ENCODE peak calls at places on chromosome 11, in five cellular contexts. Q is psoas muscle, W is left ventricle myocardium inferior, U is GM12878, C is endothelial cell. A is an unnamed sample.

GRCh38 chr11:12457030-12457600 is 79.7 kb downstream of the PARVA start:
- DNase-seq in C (no peak), W (no peak), Q (no peak), U (no peak), A (no peak)

GRCh38 chr11:86949995-86950993 is 4.9 kb downstream of the FZD4 start:
- DNase-seq in Q (no peak), U (no peak), W (no peak), C (no peak), A (no peak)

GRCh38 chr11:14110629-14111028 is 148.1 kb downstream of the SPON1 start:
- DNase-seq in U (no peak), W (no peak), C (no peak), Q (no peak), A (no peak)

GRCh38 chr11:57392421-57393105 is 2.1 kb upstream of the PRG2 start:
- DNase-seq in Q (no peak), C (no peak), U (no peak), W (no peak), A (no peak)

GRCh38 chr11:30960387-30960992 is 374.3 kb upstream of the MPPED2 start:
- DNase-seq in Q (no peak), U (no peak), W (no peak), C (no peak), A (no peak)

GRCh38 chr11:86449993-86450629 is 75.4 kb downstream of the CCDC81 start:
- DNase-seq in C (no peak), U (no peak), W (no peak), Q (no peak), A (no peak)

GRCh38 chr11:76745561-76746207 is 37.5 kb upstream of the TSKU start:
- DNase-seq in C (no peak), W (no peak), U (no peak), Q (no peak), A (no peak)

GRCh38 chr11:93842461-93842860 is 8.0 kb downstream of the VSTM5 start:
- DNase-seq in U (no peak), Q (no peak), W (no peak), C (no peak), A (no peak)

GRCh38 chr11:46537851-46538295 is 56.0 kb downstream of the AMBRA1 start:
- DNase-seq in C (peak), Q (peak), U (no peak), W (peak), A (no peak)

GRCh38 chr11:119895981-119896380 is 167.0 kb upstream of the NECTIN1 start:
- DNase-seq in W (no peak), C (no peak), Q (no peak), U (no peak), A (no peak)

GRCh38 chr11:11995601-11996000 is 12.8 kb downstream of the DKK3 start:
- DNase-seq in U (no peak), Q (no peak), W (no peak), C (no peak), A (peak)

GRCh38 chr11:25953015-25953414 is 378.9 kb upstream of the ANO3 start:
- DNase-seq in Q (no peak), W (no peak), U (no peak), C (no peak), A (no peak)

GRCh38 chr11:2516276-2517015 is 71.6 kb downstream of the KCNQ1 start:
- DNase-seq in U (no peak), C (no peak), W (no peak), Q (peak), A (no peak)

GRCh38 chr11:111531687-111532364 is 8.7 kb upstream of the LAYN start:
- DNase-seq in C (no peak), Q (no peak), W (no peak), U (peak), A (no peak)

GRCh38 chr11:95736268-95737208 is 53.0 kb downstream of the FAM76B start:
- DNase-seq in Q (no peak), W (no peak), C (no peak), U (no peak), A (no peak)

GRCh38 chr11:12993626-12994025 is 15.5 kb upstream of the RASSF10 start:
- DNase-seq in W (no peak), Q (no peak), C (no peak), U (no peak), A (no peak)

GRCh38 chr11:10376061-10376460 is 71.2 kb downstream of the ADM start:
- DNase-seq in C (no peak), Q (no peak), W (no peak), U (no peak), A (no peak)

GRCh38 chr11:35683728-35684339 is 21.3 kb downstream of the TRIM44 start:
- DNase-seq in C (no peak), W (no peak), U (no peak), Q (no peak), A (no peak)

GRCh38 chr11:20125927-20126326 is 34.3 kb downstream of the DBX1 start:
- DNase-seq in C (no peak), U (no peak), Q (no peak), W (no peak), A (no peak)

GRCh38 chr11:9862981-9863380 is 199.1 kb downstream of the SWAP70 start:
- DNase-seq in Q (no peak), W (no peak), C (peak), U (no peak), A (no peak)

GRCh38 chr11:8293171-8293570 is 29.5 kb upstream of the LMO1 start:
- DNase-seq in C (no peak), W (no peak), U (no peak), Q (no peak), A (no peak)

GRCh38 chr11:134120143-134120850 is 51.4 kb downstream of the JAM3 start:
- DNase-seq in Q (peak), U (no peak), W (peak), C (no peak), A (no peak)

GRCh38 chr11:101262995-101263394 is 133.4 kb upstream of the PGR start:
- DNase-seq in Q (no peak), C (no peak), U (no peak), W (no peak), A (no peak)

GRCh38 chr11:119590651-119591308 is 138.2 kb downstream of the NECTIN1 start:
- DNase-seq in C (no peak), U (no peak), Q (no peak), W (no peak), A (no peak)

GRCh38 chr11:14081541-14082211 is 119.2 kb downstream of the SPON1 start:
- DNase-seq in Q (no peak), U (no peak), C (no peak), W (no peak), A (no peak)

GRCh38 chr11:87144266-87144665 is 106.5 kb downstream of the TMEM135 start:
- DNase-seq in C (no peak), Q (no peak), U (no peak), W (no peak), A (no peak)

GRCh38 chr11:16632295-16633200 is 105.9 kb upstream of the C11orf58 start:
- DNase-seq in W (no peak), Q (no peak), C (no peak), U (no peak), A (no peak)

GRCh38 chr11:12914401-12914912 is 94.7 kb upstream of the RASSF10 start:
- DNase-seq in U (no peak), C (peak), W (peak), Q (peak), A (no peak)

GRCh38 chr11:110755961-110756360 is 43.7 kb upstream of the ARHGAP20 start:
- DNase-seq in Q (no peak), U (no peak), C (no peak), W (no peak), A (no peak)

GRCh38 chr11:93939084-93939780 is 81.9 kb upstream of the HEPHL1 start:
- DNase-seq in C (no peak), Q (no peak), W (no peak), U (no peak), A (no peak)

GRCh38 chr11:108203075-108203474 is 19.4 kb downstream of the NPAT start:
- DNase-seq in W (no peak), C (no peak), U (no peak), Q (no peak), A (no peak)

GRCh38 chr11:126405374-126405773 is 49.9 kb downstream of the ST3GAL4 start:
- DNase-seq in C (no peak), Q (no peak), U (no peak), W (no peak), A (no peak)

GRCh38 chr11:112004389-112004788 is 20.8 kb upstream of the DLAT start:
- DNase-seq in U (no peak), C (peak), Q (no peak), W (no peak), A (no peak)

GRCh38 chr11:83047515-83048225 is 24.0 kb downstream of the RAB30 start:
- DNase-seq in U (no peak), W (no peak), C (no peak), Q (no peak), A (no peak)

GRCh38 chr11:70608568-70609314 is 210.4 kb downstream of the CTTN start:
- DNase-seq in C (no peak), U (no peak), Q (peak), W (no peak), A (no peak)

GRCh38 chr11:65314501-65315203 is at the start of gene CDC42EP2:
- DNase-seq in Q (peak), W (peak), U (no peak), C (peak), A (peak)

GRCh38 chr11:10659339-10660216 is 34.0 kb downstream of the IRAG1 start:
- DNase-seq in Q (peak), U (no peak), W (no peak), C (no peak), A (no peak)

GRCh38 chr11:18479063-18479462 is 23.4 kb downstream of the LDHAL6A start:
- DNase-seq in C (no peak), W (no peak), Q (no peak), U (no peak), A (no peak)

GRCh38 chr11:36711104-36711825 is 113.2 kb upstream of the RAG2 start:
- DNase-seq in W (no peak), Q (no peak), C (no peak), U (no peak), A (no peak)
- TF ChIP-seq CTCF in W (no peak), Q (no peak), C (no peak), U (peak), A (no peak)

DNA sequence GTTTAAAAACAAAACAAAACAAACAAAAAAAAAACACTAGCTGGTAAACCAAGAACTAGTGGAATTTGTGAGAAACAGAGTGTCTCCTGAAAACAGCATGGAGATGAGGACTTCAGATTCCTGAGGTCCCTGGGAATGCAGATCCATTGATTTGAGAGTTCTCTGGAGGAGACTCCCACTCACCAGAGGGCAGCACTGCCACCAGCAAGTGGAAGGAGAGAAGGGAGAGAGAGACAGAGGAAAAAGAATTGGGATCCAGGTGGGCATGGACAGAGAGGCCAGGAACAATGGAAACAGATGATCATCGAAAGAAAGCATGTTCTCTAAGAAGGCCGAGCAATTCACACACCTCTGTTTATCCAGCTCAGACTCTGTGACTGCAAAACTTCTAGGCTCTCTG is 31.8 kb downstream of the ETS1 start:
- DNase-seq in C (no peak), W (no peak), Q (no peak), U (no peak), A (no peak)
- TF ChIP-seq CTCF in C (no peak), W (peak), Q (peak), U (peak), A (peak)

DNA sequence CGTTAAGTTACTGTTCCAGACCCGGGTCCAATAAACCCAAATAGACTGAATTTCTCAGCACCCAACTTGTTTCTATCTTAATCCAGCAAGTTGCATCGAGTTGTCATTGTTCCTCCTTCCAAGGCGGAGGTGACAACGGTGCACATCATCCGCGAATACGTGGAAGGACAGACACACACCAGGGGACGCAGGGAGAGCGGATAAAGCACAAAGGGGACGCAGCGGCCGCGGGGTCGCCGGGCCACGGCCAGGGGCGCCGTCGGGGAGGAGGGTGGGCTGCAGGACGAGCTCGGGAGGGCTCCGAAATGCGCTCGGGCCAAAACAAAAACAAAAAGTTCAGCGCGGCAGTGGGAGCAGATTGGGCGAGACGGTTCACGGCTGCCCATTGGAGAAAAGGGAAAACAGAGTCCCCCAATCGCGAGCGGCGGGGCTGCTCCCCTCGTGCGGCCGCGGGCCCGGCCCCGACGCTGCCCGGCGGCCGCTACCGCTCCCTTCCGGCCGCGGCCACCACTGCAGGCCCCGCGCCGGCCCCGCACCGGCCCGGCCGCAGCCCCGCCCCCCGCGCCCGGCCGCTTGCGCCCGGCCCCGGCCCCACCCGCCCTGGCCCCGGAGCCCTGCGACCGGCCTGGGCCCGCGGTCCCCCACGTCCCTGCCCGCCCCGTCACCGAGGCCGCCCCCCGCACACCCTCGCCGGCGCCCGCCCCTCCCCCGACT is 518 bp downstream of the KMT5B start:
- DNase-seq in C (peak), W (peak), Q (peak), U (no peak), A (peak)
- TF ChIP-seq CTCF in C (peak), W (peak), Q (peak), U (peak), A (peak)

DNA sequence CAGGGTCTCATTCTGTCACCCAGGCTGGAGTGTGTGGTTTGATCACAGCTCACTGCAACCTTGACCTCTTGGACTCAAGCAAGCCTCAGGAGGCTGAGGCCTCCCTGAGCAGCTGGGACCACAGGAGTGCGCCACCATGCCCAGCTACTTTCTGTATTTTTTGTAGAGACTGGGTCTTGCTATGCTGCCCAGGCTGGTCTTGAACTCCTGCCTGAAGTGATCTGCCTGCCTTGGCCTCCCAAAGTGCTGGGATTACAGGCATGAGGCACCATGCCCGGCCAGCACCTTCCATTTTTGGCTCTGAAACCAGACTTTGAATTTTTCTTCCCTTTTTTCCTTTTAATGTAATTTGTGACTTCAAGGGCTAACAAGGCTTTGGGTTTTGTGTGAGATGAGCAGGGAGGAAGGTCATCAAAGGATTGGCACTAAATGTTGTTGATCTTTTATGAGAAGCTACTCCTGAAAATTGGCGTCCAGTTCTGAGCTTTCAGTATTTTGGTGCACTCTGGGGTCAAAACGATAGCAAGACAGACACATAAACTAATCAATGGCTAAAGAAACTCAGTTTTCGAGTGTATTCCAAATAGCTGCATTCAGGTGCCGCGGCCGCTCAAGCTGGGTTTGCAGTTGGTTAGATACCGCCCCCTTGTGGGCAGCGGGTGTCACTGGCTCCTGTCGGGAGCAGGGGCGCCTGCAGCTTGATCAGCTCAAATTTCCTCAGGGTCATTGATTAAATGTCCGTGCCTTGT is 51.9 kb upstream of the CLMP start:
- DNase-seq in Q (peak), U (no peak), W (peak), C (peak), A (peak)
- TF ChIP-seq CTCF in Q (peak), U (peak), W (peak), C (peak), A (peak)

GRCh38 chr11:56176318-56176717 is at the start of gene OR5J2:
- DNase-seq in U (no peak), Q (no peak), C (no peak), W (no peak), A (no peak)
- TF ChIP-seq CTCF in U (no peak), Q (no peak), C (no peak), W (no peak), A (no peak)

DNA sequence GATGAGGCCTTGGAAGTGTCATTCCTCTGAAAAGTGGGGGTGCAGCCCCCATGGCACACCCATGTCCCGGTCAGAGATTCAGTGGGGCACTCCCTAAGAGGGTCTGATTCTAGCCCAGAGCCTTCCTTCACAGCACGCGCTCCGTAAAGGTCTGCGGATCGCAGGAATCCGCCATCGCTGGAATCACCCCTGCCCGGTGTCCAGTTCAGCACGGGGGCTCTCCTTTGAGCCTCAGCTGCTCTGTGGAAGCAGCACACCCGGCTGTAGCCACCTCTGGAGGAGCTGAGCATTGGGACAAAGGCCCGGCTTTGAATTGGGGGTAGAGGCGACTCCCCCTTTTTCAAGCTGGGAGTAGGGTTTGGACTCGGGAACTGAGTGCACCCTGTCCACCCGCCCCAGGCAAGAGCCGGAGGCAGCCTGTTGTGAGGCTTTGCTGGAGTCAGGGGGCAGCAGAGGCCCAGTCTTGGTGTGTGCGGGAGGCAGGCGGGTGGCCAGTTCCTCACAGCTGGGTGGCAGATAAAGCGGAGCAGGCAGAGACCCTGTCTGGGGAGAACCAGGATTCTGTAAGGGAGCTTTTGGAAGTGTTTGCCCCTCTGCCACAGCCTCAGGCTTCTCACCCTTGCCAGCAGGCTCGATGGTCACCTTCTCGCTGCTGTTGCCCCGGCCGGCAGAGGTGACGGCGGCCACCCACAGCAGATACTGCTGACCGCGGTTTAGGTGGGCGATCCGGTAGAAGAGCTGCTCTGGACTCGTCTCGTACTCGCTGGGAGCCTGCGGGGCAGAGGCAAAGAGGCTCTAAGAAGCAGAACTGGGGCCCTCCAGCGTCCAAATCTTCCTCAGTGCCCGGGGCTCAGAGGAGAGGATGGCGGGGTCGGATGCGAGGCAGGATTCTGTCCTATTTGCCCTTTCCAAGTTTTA is 115.9 kb downstream of the CEP164 start:
- DNase-seq in C (peak), Q (no peak), U (no peak), W (peak), A (no peak)
- TF ChIP-seq CTCF in C (peak), Q (peak), U (peak), W (peak), A (peak)

DNA sequence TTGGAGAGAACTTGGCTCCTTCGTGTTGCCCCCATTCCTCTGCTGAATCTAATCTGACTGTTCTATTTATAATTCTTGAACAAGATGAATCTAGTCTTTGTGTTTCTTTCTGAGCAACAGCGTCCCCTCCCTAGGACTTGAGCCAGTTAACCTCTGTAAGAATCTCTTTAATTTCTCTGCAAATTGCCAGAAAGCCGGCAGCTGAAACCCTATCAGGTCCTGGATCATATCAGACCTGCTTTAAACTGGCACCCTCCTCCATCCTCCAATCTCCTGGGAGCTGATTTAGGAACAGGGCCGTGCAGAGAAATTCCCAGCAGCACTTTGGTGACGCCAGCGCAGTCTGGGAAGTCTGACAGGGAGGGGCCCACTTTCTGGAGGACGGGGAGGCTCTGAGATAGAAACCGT is 289.2 kb upstream of the SORL1-AS1 start:
- DNase-seq in U (no peak), Q (peak), C (no peak), W (peak), A (no peak)
- TF ChIP-seq CTCF in U (no peak), Q (no peak), C (no peak), W (peak), A (no peak)

GRCh38 chr11:68704887-68705286 is 20.5 kb downstream of the GAL start:
- DNase-seq in W (no peak), C (no peak), Q (no peak), U (no peak), A (no peak)
- TF ChIP-seq CTCF in W (no peak), C (no peak), Q (no peak), U (no peak), A (no peak)

DNA sequence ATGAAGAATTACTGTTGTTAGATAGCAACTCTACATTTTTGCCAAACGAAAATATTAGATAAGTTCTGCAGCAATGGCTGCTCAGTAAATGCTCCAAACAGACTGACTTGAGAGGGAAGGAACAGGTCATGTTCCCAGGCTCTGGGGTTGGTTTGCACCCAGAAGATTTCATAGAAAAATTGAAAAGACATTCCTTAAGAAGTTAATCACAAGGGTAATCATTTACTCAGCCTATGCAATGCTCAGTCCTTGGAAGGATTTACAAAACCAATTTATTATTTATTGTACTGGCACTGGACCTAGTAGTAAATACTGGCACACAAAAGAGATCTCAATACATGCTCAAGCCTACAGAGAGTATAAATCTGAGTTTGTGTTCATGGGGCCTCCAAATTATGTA is 179.1 kb upstream of the MTNR1B start:
- DNase-seq in C (no peak), Q (no peak), U (no peak), W (no peak), A (no peak)
- TF ChIP-seq CTCF in C (no peak), Q (no peak), U (no peak), W (no peak), A (no peak)

A was measured in type B pancreatic cell.